ENCODE peak calls at places on chromosomes 13 and 19, in six cellular contexts. T, E, F, V, D and U are unnamed samples.

GRCh38 chr13:113119166-113119821 is 3.3 kb upstream of the F10 start:
- DNase-seq in F (no peak), D (no peak), V (no peak), E (no peak), T (no peak), U (no peak)

GRCh38 chr13:23506071-23506820 is 64.0 kb upstream of the TNFRSF19 start:
- DNase-seq in F (peak), E (no peak), V (peak), T (no peak), D (no peak), U (no peak)

GRCh38 chr19:35040826-35041547 is 534 bp upstream of the HPN start:
- DNase-seq in F (no peak), D (no peak), T (peak), E (peak), V (peak), U (no peak)

GRCh38 chr19:19587776-19588175 is 30.7 kb downstream of the PBX4 start:
- DNase-seq in D (no peak), F (no peak), T (no peak), V (no peak), E (no peak), U (no peak)

GRCh38 chr19:17757125-17757524 is 5.8 kb downstream of the FCHO1 start:
- DNase-seq in E (peak), D (no peak), V (peak), T (no peak), F (no peak), U (no peak)

GRCh38 chr13:51645154-51645650 is 60.9 kb downstream of the WDFY2 start:
- DNase-seq in F (peak), E (no peak), T (no peak), V (peak), D (no peak), U (no peak)

GRCh38 chr19:45276284-45276687 is 25.2 kb downstream of the MARK4 start:
- DNase-seq in V (peak), T (no peak), F (no peak), D (no peak), E (peak), U (no peak)

GRCh38 chr13:98171806-98172569 is 5.1 kb downstream of the RNF113B start:
- DNase-seq in D (no peak), E (peak), V (peak), T (no peak), F (peak), U (no peak)

GRCh38 chr19:5578094-5578846 is 10.5 kb upstream of the TINCR start:
- DNase-seq in F (peak), V (peak), D (peak), T (peak), E (peak), U (peak)

GRCh38 chr19:38425810-38426466 is at the start of gene RASGRP4:
- DNase-seq in E (no peak), F (no peak), D (peak), V (no peak), T (peak), U (no peak)

GRCh38 chr19:18460313-18460712 is 22.4 kb upstream of the ISYNA1 start:
- DNase-seq in F (peak), T (no peak), D (no peak), V (peak), E (peak), U (peak)

GRCh38 chr13:26600345-26600761 is 42.9 kb downstream of the WASF3 start:
- DNase-seq in E (no peak), V (no peak), D (no peak), T (no peak), F (no peak), U (no peak)

GRCh38 chr13:38981096-38981495 is 9.5 kb downstream of the STOML3 start:
- DNase-seq in T (no peak), E (no peak), F (no peak), D (no peak), V (no peak), U (no peak)